ENCODE peak calls at places on chromosomes 1 and 21, in eight cellular contexts. P is endothelial cell of umbilical vein, N is G401, W is ovary, J is SK-N-DZ, H is thoracic aorta, B is left ventricle myocardium inferior, S is brain microvascular endothelial cell. V is an unnamed sample.

GRCh38 chr21:31173881-31174555 is 135.7 kb upstream of the KRTAP19-8 start:
- DNase-seq in W (no peak), B (peak; percentile 38), S (no peak), N (peak; percentile 75), J (peak; percentile 92), P (peak; percentile 78), H (no peak), V (peak; percentile 69)

GRCh38 chr1:78101051-78101450 is 55.3 kb downstream of the GIPC2 start:
- DNase-seq in J (no peak), S (no peak), B (no peak), N (no peak), W (no peak), P (no peak), H (no peak), V (no peak)

GRCh38 chr1:16120940-16121410 is 34.9 kb downstream of the EPHA2 start:
- DNase-seq in H (no peak), B (no peak), W (no peak), N (no peak), S (no peak), J (no peak), P (no peak), V (no peak)

GRCh38 chr1:923131-923990 is at the start of gene SAMD11:
- DNase-seq in W (peak; percentile 86), B (peak; percentile 92), N (peak; percentile 37), S (peak; percentile 74), H (peak; percentile 43), J (peak; percentile 83), P (peak; percentile 53), V (peak; percentile 89)

GRCh38 chr1:230099435-230099834 is 32.4 kb downstream of the GALNT2 start:
- DNase-seq in J (no peak), N (peak; percentile 97), W (no peak), H (no peak), B (no peak), P (no peak), S (no peak), V (no peak)

GRCh38 chr1:41355761-41356160 is 5.5 kb upstream of the FOXO6 start:
- DNase-seq in N (no peak), J (no peak), P (no peak), S (no peak), B (no peak), W (no peak), H (no peak), V (no peak)

GRCh38 chr1:24048205-24048869 is 63.6 kb downstream of the MYOM3 start:
- DNase-seq in J (no peak), B (no peak), S (peak; percentile 14), H (no peak), N (no peak), P (peak; percentile 44), W (peak; percentile 12), V (no peak)

GRCh38 chr1:198929961-198930599 is 291.2 kb downstream of the PTPRC start:
- DNase-seq in J (peak; percentile 69), P (no peak), H (no peak), B (no peak), N (peak; percentile 74), W (no peak), S (peak; percentile 31), V (no peak)

GRCh38 chr21:26169061-26169610 is 1.4 kb downstream of the APP start:
- DNase-seq in H (no peak), W (no peak), J (peak; percentile 73), P (peak; percentile 76), S (peak; percentile 67), N (peak; percentile 86), B (peak; percentile 26), V (peak; percentile 30)

GRCh38 chr1:100952104-100952745 is 56.3 kb downstream of the SLC30A7 start:
- DNase-seq in P (no peak), J (no peak), W (no peak), S (no peak), N (no peak), B (no peak), H (no peak), V (no peak)

GRCh38 chr21:14259669-14260458 is 43.9 kb downstream of the RBM11 start:
- DNase-seq in W (no peak), J (peak; percentile 61), S (peak; percentile 31), P (peak; percentile 56), N (peak; percentile 77), H (no peak), B (no peak), V (no peak)

GRCh38 chr1:41474490-41475271 is 9.8 kb downstream of the EDN2 start:
- DNase-seq in B (no peak), N (peak; percentile 82), J (no peak), H (no peak), W (peak; percentile 82), P (no peak), S (no peak), V (no peak)

GRCh38 chr1:47931395-47931794 is 65.8 kb downstream of the TRABD2B start:
- DNase-seq in N (no peak), S (no peak), B (no peak), J (peak; percentile 45), P (peak; percentile 39), H (no peak), W (no peak), V (no peak)

GRCh38 chr1:8097077-8097799 is 71.1 kb upstream of the ERRFI1 start:
- DNase-seq in N (peak; percentile 51), H (no peak), P (peak; percentile 94), W (no peak), B (no peak), J (no peak), S (peak; percentile 91), V (no peak)

GRCh38 chr1:178494569-178494971 is 2.2 kb downstream of the CLEC20A start:
- DNase-seq in S (no peak), W (no peak), J (no peak), P (no peak), B (no peak), H (no peak), N (no peak), V (no peak)

GRCh38 chr1:217453816-217454215 is 177.1 kb downstream of the GPATCH2 start:
- DNase-seq in N (no peak), W (no peak), H (no peak), P (no peak), S (peak; percentile 32), B (peak; percentile 43), J (peak; percentile 44), V (peak; percentile 33)

GRCh38 chr1:174964261-174964984 is 35.3 kb upstream of the CACYBP start:
- DNase-seq in B (no peak), P (peak; percentile 25), J (no peak), H (no peak), S (no peak), N (no peak), W (no peak), V (no peak)

GRCh38 chr1:240501115-240501514 is 110.8 kb downstream of the GREM2 start:
- DNase-seq in J (no peak), B (no peak), W (no peak), H (no peak), P (no peak), S (no peak), N (no peak), V (no peak)

GRCh38 chr1:59638172-59638800 is 176.5 kb upstream of the HOOK1 start:
- DNase-seq in B (no peak), J (peak; percentile 32), S (peak; percentile 58), P (peak; percentile 33), H (no peak), W (peak; percentile 48), N (peak; percentile 4), V (no peak)

GRCh38 chr1:203039609-203040517 is 13.6 kb downstream of the PPFIA4 start:
- DNase-seq in J (no peak), H (no peak), P (no peak), B (peak; percentile 18), S (no peak), N (no peak), W (no peak), V (no peak)

GRCh38 chr1:192524223-192524622 is 51.4 kb upstream of the RGS1 start:
- DNase-seq in J (no peak), N (no peak), W (no peak), B (no peak), S (no peak), P (peak; percentile 67), H (no peak), V (no peak)

GRCh38 chr1:230124187-230125128 is 57.4 kb downstream of the GALNT2 start:
- DNase-seq in B (no peak), P (no peak), H (no peak), W (no peak), S (peak; percentile 31), J (no peak), N (no peak), V (no peak)

GRCh38 chr1:30378991-30379581 is 344.3 kb downstream of the MATN1 start:
- DNase-seq in B (no peak), W (peak; percentile 80), S (peak; percentile 81), P (no peak), N (no peak), H (no peak), J (no peak), V (no peak)

GRCh38 chr1:223700942-223701637 is 11.2 kb upstream of the CAPN2 start:
- DNase-seq in J (peak; percentile 14), B (no peak), W (peak; percentile 75), H (no peak), N (peak; percentile 43), S (peak; percentile 96), P (peak; percentile 74), V (no peak)